ENCODE peak calls at places on chromosomes 3 and 15, in nine cellular contexts. E is astrocyte of the cerebellum; Y is AG09309; K is bronchial epithelial cell; A is CD4-positive, alpha-beta memory T cell; X is BJ; D is heart left ventricle; T is psoas muscle; S is SK-N-SH. M is an unnamed sample.

GRCh38 chr3:15287565-15288330 is 44.6 kb downstream of the SH3BP5 start:
- DNase-seq in D (no peak), X (peak; percentile 68), K (peak; percentile 41), S (no peak), A (no peak), T (peak; percentile 72), Y (peak; percentile 79), E (no peak), M (no peak)

GRCh38 chr15:62472616-62473299 is 307.7 kb upstream of the C2CD4B start:
- DNase-seq in D (no peak), Y (no peak), K (no peak), T (peak; percentile 61), E (no peak), S (no peak), X (no peak), A (no peak), M (no peak)

GRCh38 chr3:32708672-32709283 is 23.8 kb downstream of the CNOT10 start:
- DNase-seq in Y (no peak), S (no peak), E (no peak), D (no peak), K (no peak), X (no peak), A (no peak), T (no peak), M (no peak)

GRCh38 chr3:187673012-187673411 is 2.8 kb upstream of the SST start:
- DNase-seq in Y (no peak), A (no peak), E (no peak), T (no peak), X (no peak), K (no peak), S (no peak), D (no peak), M (no peak)

GRCh38 chr3:145183261-145183660 is 977.7 kb downstream of the PLOD2 start:
- DNase-seq in K (peak; percentile 78), Y (no peak), A (no peak), X (no peak), E (no peak), S (no peak), T (no peak), D (no peak), M (no peak)

GRCh38 chr3:111989061-111989678 is 9.6 kb upstream of the TAGLN3 start:
- DNase-seq in K (peak; percentile 75), Y (peak; percentile 51), D (no peak), A (no peak), E (peak; percentile 69), X (peak; percentile 25), T (no peak), S (peak; percentile 57), M (peak; percentile 37)

GRCh38 chr15:31435891-31436628 is 109.4 kb downstream of the KLF13 start:
- DNase-seq in Y (no peak), X (no peak), A (peak; percentile 52), T (no peak), D (no peak), E (no peak), S (no peak), K (peak; percentile 34), M (no peak)

GRCh38 chr3:177606891-177607290 is 409.6 kb upstream of the TBL1XR1 start:
- DNase-seq in X (no peak), T (no peak), D (no peak), S (no peak), E (no peak), A (no peak), Y (no peak), K (peak; percentile 87), M (no peak)

GRCh38 chr3:53581671-53582070 is 87.3 kb downstream of the CACNA1D start:
- DNase-seq in A (no peak), Y (no peak), K (peak; percentile 10), S (no peak), X (no peak), D (no peak), T (no peak), E (no peak), M (peak; percentile 81)

GRCh38 chr3:146865175-146865755 is 260.1 kb upstream of the PLSCR5 start:
- DNase-seq in K (no peak), E (no peak), X (no peak), D (no peak), A (no peak), S (no peak), T (no peak), Y (no peak), M (no peak)

GRCh38 chr3:94928921-94929320 is 866.1 kb downstream of the NSUN3 start:
- DNase-seq in S (no peak), K (peak; percentile 96), T (no peak), A (no peak), Y (no peak), X (no peak), E (peak; percentile 6), D (no peak), M (no peak)

GRCh38 chr3:71979155-71979554 is 194.2 kb upstream of the PROK2 start:
- DNase-seq in D (no peak), S (no peak), K (no peak), A (no peak), T (no peak), Y (no peak), E (no peak), X (no peak), M (no peak)

GRCh38 chr3:168933614-168934013 is 729.9 kb downstream of the MECOM start:
- DNase-seq in S (no peak), X (peak; percentile 60), D (no peak), K (peak; percentile 35), E (peak; percentile 84), A (no peak), Y (peak; percentile 98), T (no peak), M (no peak)

GRCh38 chr3:124282751-124283643 is 291.1 kb upstream of the ROPN1 start:
- DNase-seq in T (no peak), X (peak; percentile 76), S (peak; percentile 67), D (no peak), K (no peak), E (peak; percentile 88), Y (peak; percentile 70), A (no peak), M (no peak)

GRCh38 chr3:37639922-37640321 is 221.8 kb upstream of the CTDSPL start:
- DNase-seq in K (no peak), X (no peak), Y (no peak), D (no peak), T (no peak), E (no peak), S (no peak), A (no peak), M (no peak)
- H3K4me3 ChIP-seq in K (no peak overlapping the region), X (no peak overlapping the region), Y (no peak overlapping the region), D (no peak overlapping the region), T (no peak overlapping the region), E (no peak overlapping the region), S (no peak overlapping the region), A (no peak overlapping the region), M (no peak overlapping the region)

GRCh38 chr3:151462278-151462779 is 1.5 kb upstream of the IGSF10 start:
- DNase-seq in K (no peak), D (no peak), E (no peak), X (no peak), Y (no peak), A (no peak), T (no peak), S (no peak), M (no peak)

GRCh38 chr3:151456065-151456464 is 4.8 kb downstream of the IGSF10 start:
- DNase-seq in S (no peak), A (no peak), Y (no peak), T (no peak), E (no peak), D (no peak), X (no peak), K (no peak), M (no peak)

GRCh38 chr3:151460774-151461450 is at the start of gene IGSF10:
- DNase-seq in S (peak; percentile 32), E (no peak), K (no peak), X (no peak), T (peak; percentile 17), Y (no peak), D (peak; percentile 60), A (no peak), M (no peak)

GRCh38 chr3:151459360-151459759 is 1.5 kb downstream of the IGSF10 start:
- DNase-seq in D (no peak), A (no peak), K (no peak), E (no peak), T (no peak), X (no peak), S (no peak), Y (no peak), M (no peak)

DNA sequence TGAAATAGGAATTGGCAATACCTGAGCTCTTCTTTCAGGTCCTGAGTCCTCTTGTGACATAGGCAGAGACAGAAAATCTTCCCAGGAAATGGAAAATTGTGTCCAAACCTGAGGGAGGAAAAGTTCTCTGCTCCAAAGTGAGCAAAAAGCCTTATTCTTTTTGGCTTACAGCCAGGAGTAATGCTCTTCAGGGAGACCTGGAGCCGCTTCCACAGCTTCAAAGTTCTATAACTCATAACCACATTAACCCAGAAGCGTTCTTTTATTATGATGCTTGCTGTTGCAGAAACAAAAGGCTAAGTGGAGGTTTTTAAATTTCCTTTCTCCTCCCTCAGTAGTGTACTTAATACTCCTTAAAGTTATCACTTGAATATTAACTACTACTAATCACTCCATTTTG is 621 bp downstream of the IGSF10 start:
- DNase-seq in Y (no peak), T (no peak), X (no peak), K (peak; percentile 13), E (peak; percentile 19), S (no peak), A (no peak), D (no peak), M (no peak)
- H3K4me3 ChIP-seq in Y (no peak overlapping the region), T (peak overlapping the region; percentile 61), X (no peak overlapping the region), K (no peak overlapping the region), E (peak overlapping the region; percentile 48), S (no peak overlapping the region), A (no peak overlapping the region), D (peak overlapping the region; percentile 68), M (no peak overlapping the region)

GRCh38 chr3:56785499-56785898 is 16.2 kb downstream of the ARHGEF3 start:
- DNase-seq in K (no peak), E (no peak), S (no peak), Y (no peak), D (no peak), T (no peak), A (no peak), X (no peak), M (no peak)

GRCh38 chr3:56784452-56785001 is 17.2 kb downstream of the ARHGEF3 start:
- DNase-seq in K (no peak), S (no peak), Y (no peak), D (no peak), A (no peak), T (no peak), X (no peak), E (no peak), M (no peak)

GRCh38 chr3:56788506-56788905 is 13.2 kb downstream of the ARHGEF3 start:
- DNase-seq in X (no peak), D (no peak), E (no peak), A (no peak), K (no peak), T (peak; percentile 33), S (no peak), Y (no peak), M (no peak)

GRCh38 chr3:56787784-56788256 is 13.9 kb downstream of the ARHGEF3 start:
- DNase-seq in T (no peak), K (no peak), D (no peak), E (no peak), A (peak; percentile 78), S (no peak), X (no peak), Y (no peak), M (peak; percentile 56)

GRCh38 chr3:56787258-56787777 is 14.4 kb downstream of the ARHGEF3 start:
- DNase-seq in E (no peak), A (no peak), K (no peak), S (no peak), Y (no peak), T (no peak), X (no peak), D (no peak), M (peak; percentile 66)
- H3K4me3 ChIP-seq in E (no peak overlapping the region), A (no peak overlapping the region), K (no peak overlapping the region), S (no peak overlapping the region), Y (no peak overlapping the region), T (no peak overlapping the region), X (no peak overlapping the region), D (no peak overlapping the region), M (peak overlapping the region; percentile 15)

GRCh38 chr3:129014793-129015345 is 13.8 kb downstream of the EFCC1 start:
- DNase-seq in K (no peak), D (no peak), E (no peak), S (no peak), Y (no peak), A (no peak), T (no peak), X (no peak), M (no peak)
- H3K4me3 ChIP-seq in K (no peak overlapping the region), D (no peak overlapping the region), E (no peak overlapping the region), S (no peak overlapping the region), Y (no peak overlapping the region), A (no peak overlapping the region), T (no peak overlapping the region), X (no peak overlapping the region), M (no peak overlapping the region)